ENCODE peak calls at places on chromosomes 13 and 19, in seven cellular contexts. S is dorsolateral prefrontal cortex; C is spleen; A is transverse colon; Z is activated CD8-positive, alpha-beta T cell treated with anti-CD3 and anti-CD28 coated beads for 36 hours; O is cardiac fibroblast; F is AG04450. I is an unnamed sample.

GRCh38 chr19:31064486-31064885 is 284.8 kb downstream of the TSHZ3 start:
- DNase-seq in S (no peak), C (no peak), A (no peak), Z (no peak), O (no peak), F (no peak), I (no peak)

GRCh38 chr13:113585828-113586355 is 1.3 kb downstream of the TFDP1 start:
- DNase-seq in S (no peak), C (peak), A (peak), Z (no peak), O (peak), F (no peak), I (no peak)

GRCh38 chr13:85659493-85659892 is 139.7 kb downstream of the SLITRK6 start:
- DNase-seq in S (no peak), C (no peak), A (no peak), Z (no peak), O (no peak), F (no peak), I (no peak)

GRCh38 chr19:6204212-6204611 is 68.7 kb downstream of the ACSBG2 start:
- DNase-seq in S (no peak), C (no peak), A (no peak), Z (no peak), O (peak), F (no peak), I (no peak)

GRCh38 chr19:2189880-2190279 is 26.1 kb downstream of the DOT1L start:
- DNase-seq in S (no peak), C (no peak), A (no peak), Z (no peak), O (no peak), F (no peak), I (no peak)

GRCh38 chr19:42088471-42089190 is 12.7 kb downstream of the ZNF574 start:
- DNase-seq in S (no peak), C (no peak), A (no peak), Z (no peak), O (peak), F (peak), I (no peak)

GRCh38 chr19:32810452-32810851 is 59.1 kb downstream of the SLC7A9 start:
- DNase-seq in S (no peak), C (no peak), A (no peak), Z (no peak), O (no peak), F (no peak), I (no peak)

GRCh38 chr19:29299416-29300380 is 86.7 kb upstream of the UQCRFS1 start:
- DNase-seq in S (no peak), C (peak), A (no peak), Z (no peak), O (no peak), F (no peak), I (no peak)

GRCh38 chr19:38245826-38246498 is 10.2 kb downstream of the PPP1R14A start:
- DNase-seq in S (no peak), C (no peak), A (no peak), Z (no peak), O (peak), F (no peak), I (no peak)

GRCh38 chr13:75581874-75582640 is 32.5 kb downstream of the UCHL3 start:
- DNase-seq in S (no peak), C (no peak), A (no peak), Z (no peak), O (no peak), F (no peak), I (no peak)

GRCh38 chr19:34734601-34735103 is 609 bp downstream of the ZNF181 start:
- DNase-seq in S (no peak), C (no peak), A (peak), Z (no peak), O (no peak), F (no peak), I (no peak)

GRCh38 chr13:60414177-60414576 is 17.2 kb downstream of the TDRD3 start:
- DNase-seq in S (no peak), C (no peak), A (no peak), Z (no peak), O (no peak), F (no peak), I (no peak)

GRCh38 chr19:23407597-23407996 is 12.3 kb upstream of the ZNF91 start:
- DNase-seq in S (no peak), C (no peak), A (no peak), Z (no peak), O (no peak), F (no peak), I (no peak)

GRCh38 chr13:107025991-107026390 is 458.1 kb upstream of the ARGLU1 start:
- DNase-seq in S (no peak), C (no peak), A (no peak), Z (no peak), O (peak), F (no peak), I (no peak)

GRCh38 chr19:46678110-46678732 is 17.2 kb upstream of the DACT3 start:
- DNase-seq in S (no peak), C (peak), A (no peak), Z (peak), O (no peak), F (no peak), I (peak)

GRCh38 chr13:19681517-19681916 is 48.1 kb downstream of the MPHOSPH8 start:
- DNase-seq in S (no peak), C (no peak), A (no peak), Z (peak), O (peak), F (no peak), I (no peak)

GRCh38 chr19:38506375-38506722 is 72.9 kb downstream of the RYR1 start:
- DNase-seq in S (no peak), C (no peak), A (no peak), Z (no peak), O (no peak), F (no peak), I (no peak)

GRCh38 chr19:2309734-2310362 is 1.9 kb upstream of the LINGO3 start:
- DNase-seq in S (peak), C (no peak), A (no peak), Z (no peak), O (peak), F (no peak), I (no peak)

GRCh38 chr13:112245959-112246358 is 130.2 kb upstream of the SPACA7 start:
- DNase-seq in S (no peak), C (peak), A (no peak), Z (no peak), O (no peak), F (no peak), I (no peak)

GRCh38 chr19:862529-863304 is 3.3 kb downstream of the CFD start:
- DNase-seq in S (no peak), C (peak), A (peak), Z (peak), O (peak), F (no peak), I (peak)

GRCh38 chr19:46271488-46272197 is 25.2 kb upstream of the HIF3A start:
- DNase-seq in S (no peak), C (no peak), A (no peak), Z (peak), O (peak), F (no peak), I (no peak)

GRCh38 chr19:34336781-34337271 is 28.2 kb upstream of the GPI start:
- DNase-seq in S (no peak), C (no peak), A (no peak), Z (peak), O (peak), F (no peak), I (no peak)

GRCh38 chr13:113238542-113238941 is 29.1 kb downstream of the CUL4A start:
- DNase-seq in S (no peak), C (no peak), A (no peak), Z (no peak), O (no peak), F (no peak), I (no peak)

GRCh38 chr13:89455741-89456140 is 1784.6 kb downstream of the SLITRK5 start:
- DNase-seq in S (no peak), C (no peak), A (no peak), Z (no peak), O (peak), F (no peak), I (no peak)

GRCh38 chr13:82803341-82803740 is 1078.9 kb downstream of the SLITRK1 start:
- DNase-seq in S (no peak), C (no peak), A (no peak), Z (no peak), O (no peak), F (no peak), I (no peak)

GRCh38 chr19:49441210-49441959 is at the start of gene SLC17A7:
- DNase-seq in S (no peak), C (no peak), A (peak), Z (peak), O (no peak), F (no peak), I (no peak)

GRCh38 chr13:113651511-113652403 is 6.2 kb downstream of the ATP4B start:
- DNase-seq in S (peak), C (peak), A (peak), Z (no peak), O (no peak), F (no peak), I (peak)

GRCh38 chr13:30418075-30418715 is 4.1 kb upstream of the UBE2L5 start:
- DNase-seq in S (no peak), C (no peak), A (no peak), Z (no peak), O (no peak), F (no peak), I (no peak)

GRCh38 chr19:45645631-45646344 is 6.6 kb upstream of the EML2 start:
- DNase-seq in S (peak), C (peak), A (peak), Z (peak), O (peak), F (peak), I (peak)

GRCh38 chr13:113150545-113151365 is 7.7 kb upstream of the PROZ start:
- DNase-seq in S (no peak), C (no peak), A (no peak), Z (no peak), O (no peak), F (no peak), I (no peak)

GRCh38 chr19:45676851-45677263 is 8.8 kb downstream of the GIPR start:
- DNase-seq in S (no peak), C (peak), A (peak), Z (peak), O (no peak), F (no peak), I (peak)

GRCh38 chr19:56141416-56141992 is 417 bp downstream of the ZNF444 start:
- DNase-seq in S (no peak), C (peak), A (peak), Z (peak), O (peak), F (no peak), I (no peak)

GRCh38 chr19:6340493-6341201 is 7.2 kb upstream of the ACER1 start:
- DNase-seq in S (no peak), C (no peak), A (no peak), Z (peak), O (no peak), F (no peak), I (no peak)

GRCh38 chr13:75596657-75597182 is 39.4 kb upstream of the LMO7 start:
- DNase-seq in S (no peak), C (no peak), A (no peak), Z (no peak), O (no peak), F (no peak), I (no peak)

GRCh38 chr19:1026189-1027019 is at the start of gene CNN2:
- DNase-seq in S (no peak), C (peak), A (peak), Z (peak), O (peak), F (no peak), I (peak)

GRCh38 chr19:42132030-42132628 is at the start of gene POU2F2:
- DNase-seq in S (peak), C (peak), A (peak), Z (peak), O (no peak), F (no peak), I (peak)

GRCh38 chr19:1522838-1523237 is 1.0 kb upstream of the PLK5 start:
- DNase-seq in S (no peak), C (no peak), A (no peak), Z (no peak), O (no peak), F (no peak), I (no peak)

GRCh38 chr19:31378404-31378803 is 29.2 kb upstream of the TSHZ3 start:
- DNase-seq in S (no peak), C (no peak), A (peak), Z (no peak), O (peak), F (peak), I (no peak)

DNA sequence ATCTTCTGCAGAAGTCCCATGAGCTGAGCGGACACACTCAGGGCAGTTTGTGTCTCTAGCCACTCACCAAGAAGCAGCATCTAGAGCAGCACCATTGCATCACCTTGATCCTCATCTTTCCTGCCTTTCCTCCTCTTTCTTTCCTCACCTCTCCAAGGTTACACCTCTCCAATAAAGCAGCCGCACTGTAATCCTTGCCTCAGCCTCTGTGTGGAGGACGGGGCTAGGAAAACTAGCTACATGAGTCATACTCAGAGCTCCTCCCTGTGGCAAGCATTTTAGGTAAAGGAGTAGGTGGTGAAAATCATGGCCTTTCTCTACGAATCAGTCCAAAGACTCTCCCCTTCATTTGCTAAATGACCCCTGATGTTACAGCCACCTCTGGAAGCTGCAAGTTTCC is 108.8 kb downstream of the DNAJC15 start:
- DNase-seq in S (no peak), C (no peak), A (peak), Z (no peak), O (peak), F (no peak), I (no peak)
- TF ChIP-seq CTCF in S (no peak), C (no peak), A (no peak), Z (no peak), O (peak), F (peak), I (no peak)

GRCh38 chr13:21608961-21609360 is 5.0 kb upstream of the MICU2 start:
- DNase-seq in S (no peak), C (no peak), A (no peak), Z (no peak), O (peak), F (no peak), I (no peak)

GRCh38 chr13:21606781-21607180 is 2.8 kb upstream of the MICU2 start:
- DNase-seq in S (no peak), C (no peak), A (no peak), Z (no peak), O (no peak), F (no peak), I (no peak)

GRCh38 chr13:21606251-21606650 is 2.3 kb upstream of the MICU2 start:
- DNase-seq in S (no peak), C (no peak), A (no peak), Z (no peak), O (no peak), F (no peak), I (no peak)

DNA sequence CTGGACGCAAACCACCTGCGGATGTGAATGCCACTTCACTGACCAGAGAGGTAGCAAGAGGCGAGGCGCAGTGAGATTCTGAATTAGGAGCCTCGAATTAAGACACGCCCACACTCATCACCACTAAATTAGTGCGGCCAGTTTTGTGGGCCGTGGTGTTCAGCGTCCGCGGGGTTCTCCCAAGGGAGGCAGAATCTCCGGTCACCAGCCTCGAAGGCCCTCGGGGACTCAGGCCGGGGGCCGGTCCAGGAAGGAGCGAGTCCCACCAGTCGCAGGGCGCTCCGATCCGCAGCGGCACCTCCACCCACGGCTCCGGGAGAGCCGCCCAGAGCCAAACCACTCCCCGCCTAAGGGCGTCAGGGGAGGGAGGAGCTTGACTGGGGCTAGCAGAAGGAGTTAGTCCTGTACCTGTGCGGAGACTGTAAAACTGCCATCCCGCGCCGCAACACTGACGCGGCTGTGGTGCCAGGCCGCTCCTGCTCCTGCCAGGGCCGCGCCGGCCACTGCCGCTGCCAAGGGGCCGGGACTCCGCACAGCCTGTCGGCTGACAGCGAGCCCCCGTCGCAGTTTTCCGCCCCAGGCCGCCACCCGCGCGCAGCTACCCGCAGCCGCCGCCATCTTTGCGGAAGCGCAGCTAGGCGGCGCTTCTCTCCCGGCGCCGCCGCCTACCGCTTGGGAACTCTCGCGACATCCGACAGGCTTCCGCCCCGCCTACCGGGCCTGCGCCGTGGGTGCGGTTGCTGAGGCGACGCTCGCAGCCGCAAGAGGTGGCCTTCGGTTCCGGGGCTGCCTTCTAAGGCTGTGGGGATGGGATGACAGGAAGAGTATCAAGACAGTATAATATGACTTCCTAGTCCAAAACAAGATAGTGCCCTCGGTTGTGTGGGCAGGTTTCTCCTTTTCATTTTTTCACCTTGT is at the start of gene MICU2:
- DNase-seq in S (peak), C (peak), A (peak), Z (peak), O (peak), F (peak), I (peak)
- TF ChIP-seq CTCF in S (peak), C (no peak), A (peak), Z (no peak), O (no peak), F (no peak), I (no peak)

GRCh38 chr13:39773833-39774232 is 118.4 kb downstream of the COG6 start:
- DNase-seq in S (no peak), C (no peak), A (no peak), Z (no peak), O (peak), F (no peak), I (no peak)

GRCh38 chr13:39767791-39768564 is 112.5 kb downstream of the COG6 start:
- DNase-seq in S (no peak), C (no peak), A (peak), Z (no peak), O (no peak), F (no peak), I (no peak)

GRCh38 chr13:39768962-39769361 is 113.5 kb downstream of the COG6 start:
- DNase-seq in S (no peak), C (no peak), A (no peak), Z (no peak), O (peak), F (no peak), I (no peak)

GRCh38 chr13:39766464-39767167 is 111.2 kb downstream of the COG6 start:
- DNase-seq in S (no peak), C (no peak), A (no peak), Z (no peak), O (no peak), F (no peak), I (no peak)

GRCh38 chr13:39770514-39770913 is 115.1 kb downstream of the COG6 start:
- DNase-seq in S (no peak), C (no peak), A (no peak), Z (no peak), O (no peak), F (no peak), I (no peak)
- TF ChIP-seq CTCF in S (no peak), C (no peak), A (no peak), Z (no peak), O (no peak), F (no peak), I (no peak)

DNA sequence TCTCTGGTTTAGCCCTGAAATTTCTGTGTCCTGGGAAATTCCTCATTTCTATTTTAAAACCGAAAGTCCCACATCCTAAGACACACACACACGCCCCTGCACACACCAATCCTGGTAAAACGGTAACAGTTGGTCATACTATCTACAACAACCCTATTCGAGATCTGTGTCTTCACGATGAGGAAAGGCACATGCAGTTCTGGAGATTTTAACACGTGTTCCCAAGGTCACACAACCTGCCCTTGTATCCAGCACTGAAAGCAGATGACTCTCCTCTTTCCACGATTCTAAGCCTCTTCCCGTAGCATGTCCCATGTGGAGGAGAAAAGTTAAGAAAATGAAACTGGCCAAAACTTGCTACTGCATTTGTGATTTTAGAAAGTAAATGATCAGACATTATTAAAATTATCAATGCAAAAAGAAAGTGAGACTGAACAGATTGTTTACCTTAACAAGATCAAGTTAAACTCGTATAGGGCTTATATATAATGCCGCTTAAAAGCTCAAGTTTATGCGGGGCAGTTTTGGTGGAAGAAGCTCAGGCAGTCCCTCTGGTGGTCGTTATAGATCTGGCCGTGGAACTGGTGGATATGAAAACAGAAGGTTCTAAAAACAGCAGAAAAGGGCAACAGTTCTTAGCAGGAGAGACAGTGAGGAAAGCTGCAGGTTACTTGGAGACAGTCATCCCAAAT is 32.7 kb downstream of the VSTM1 start:
- DNase-seq in S (no peak), C (no peak), A (no peak), Z (peak), O (peak), F (no peak), I (no peak)
- TF ChIP-seq CTCF in S (peak), C (no peak), A (no peak), Z (no peak), O (peak), F (peak), I (no peak)

GRCh38 chr19:18603255-18603957 is 3.2 kb downstream of the CRLF1 start:
- DNase-seq in S (no peak), C (no peak), A (no peak), Z (peak), O (peak), F (no peak), I (no peak)
- TF ChIP-seq CTCF in S (no peak), C (no peak), A (no peak), Z (peak), O (peak), F (peak), I (no peak)

DNA sequence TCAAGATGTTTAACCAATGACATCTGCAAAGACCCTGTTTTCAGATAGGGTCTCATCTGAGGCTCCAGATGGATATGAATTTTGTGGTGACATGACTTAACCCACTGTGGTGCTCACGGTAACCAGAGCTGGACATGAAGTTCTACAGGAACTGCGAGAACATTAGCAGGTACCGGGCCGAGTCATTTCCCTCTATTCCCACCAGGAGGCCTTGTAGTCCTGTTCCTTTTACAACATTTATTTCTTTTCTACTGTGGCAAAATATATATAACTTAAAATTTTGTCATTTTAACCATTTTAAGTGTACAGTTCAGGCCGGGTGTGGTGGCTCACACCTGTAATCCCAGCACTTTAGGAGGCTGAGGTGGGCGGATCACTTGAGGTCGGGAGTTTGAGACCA is 7.6 kb upstream of the TSPAN16 start:
- DNase-seq in S (no peak), C (no peak), A (no peak), Z (no peak), O (peak), F (peak), I (no peak)
- TF ChIP-seq CTCF in S (peak), C (no peak), A (peak), Z (peak), O (peak), F (peak), I (no peak)

I was measured in natural killer cell.